ENCODE peak calls at places on chromosomes 2 and 18, in five cellular contexts. I is right atrium auricular region, Y is hepatocyte, Z is IMR-90, F is colonic mucosa. O is an unnamed sample.

GRCh38 chr2:164737612-164738081 is 104.0 kb downstream of the COBLL1 start:
- DNase-seq in I (peak; percentile 66), Y (peak; percentile 87), Z (peak; percentile 52), F (peak; percentile 64), O (peak; percentile 73)

GRCh38 chr18:76686737-76687231 is 135.6 kb upstream of the ZNF236 start:
- DNase-seq in I (peak; percentile 79), Y (peak; percentile 75), Z (peak; percentile 57), F (peak; percentile 43), O (no peak)

GRCh38 chr18:23868341-23868740 is 146.2 kb upstream of the TTC39C start:
- DNase-seq in I (no peak), Y (no peak), Z (no peak), F (no peak), O (no peak)

GRCh38 chr2:46855805-46856204 is 59.8 kb downstream of the MCFD2 start:
- DNase-seq in I (no peak), Y (no peak), Z (no peak), F (no peak), O (no peak)

GRCh38 chr18:51275712-51276473 is 78.4 kb upstream of the MEX3C start:
- DNase-seq in I (no peak), Y (peak; percentile 44), Z (peak; percentile 0), F (no peak), O (no peak)

GRCh38 chr2:222714361-222715256 is 43.2 kb downstream of the MOGAT1 start:
- DNase-seq in I (no peak), Y (peak; percentile 37), Z (no peak), F (no peak), O (no peak)

GRCh38 chr18:46448347-46448746 is 208.7 kb downstream of the LOXHD1 start:
- DNase-seq in I (no peak), Y (no peak), Z (no peak), F (no peak), O (no peak)

GRCh38 chr2:176285321-176285720 is 16.1 kb downstream of the MTX2 start:
- DNase-seq in I (no peak), Y (no peak), Z (no peak), F (no peak), O (no peak)

GRCh38 chr2:163471947-163472346 is 263.9 kb downstream of the FIGN start:
- DNase-seq in I (no peak), Y (peak; percentile 12), Z (peak; percentile 3), F (no peak), O (no peak)

GRCh38 chr2:188971316-188971930 is 2.8 kb upstream of the COL3A1 start:
- DNase-seq in I (no peak), Y (no peak), Z (no peak), F (no peak), O (no peak)

GRCh38 chr18:23825978-23826405 is 136.7 kb downstream of the LAMA3 start:
- DNase-seq in I (peak; percentile 87), Y (peak; percentile 62), Z (peak; percentile 70), F (no peak), O (no peak)

GRCh38 chr2:81234711-81235110 is 930.2 kb upstream of the LRRTM1 start:
- DNase-seq in I (no peak), Y (no peak), Z (no peak), F (no peak), O (no peak)

GRCh38 chr18:58562999-58563667 is 65.8 kb downstream of the ALPK2 start:
- DNase-seq in I (no peak), Y (no peak), Z (no peak), F (no peak), O (no peak)

GRCh38 chr2:233061007-233061590 is 957 bp downstream of the INPP5D start:
- DNase-seq in I (no peak), Y (no peak), Z (no peak), F (no peak), O (peak; percentile 55)

GRCh38 chr2:102238039-102238756 is 51.4 kb downstream of the IL1RL2 start:
- DNase-seq in I (no peak), Y (no peak), Z (peak; percentile 83), F (no peak), O (no peak)

GRCh38 chr2:239881561-239882320 is 143.4 kb downstream of the NDUFA10 start:
- DNase-seq in I (peak; percentile 58), Y (peak; percentile 28), Z (no peak), F (peak; percentile 15), O (peak; percentile 51)

GRCh38 chr2:1600191-1601063 is 143.9 kb downstream of the PXDN start:
- DNase-seq in I (peak; percentile 55), Y (no peak), Z (peak; percentile 76), F (no peak), O (peak; percentile 53)

DNA sequence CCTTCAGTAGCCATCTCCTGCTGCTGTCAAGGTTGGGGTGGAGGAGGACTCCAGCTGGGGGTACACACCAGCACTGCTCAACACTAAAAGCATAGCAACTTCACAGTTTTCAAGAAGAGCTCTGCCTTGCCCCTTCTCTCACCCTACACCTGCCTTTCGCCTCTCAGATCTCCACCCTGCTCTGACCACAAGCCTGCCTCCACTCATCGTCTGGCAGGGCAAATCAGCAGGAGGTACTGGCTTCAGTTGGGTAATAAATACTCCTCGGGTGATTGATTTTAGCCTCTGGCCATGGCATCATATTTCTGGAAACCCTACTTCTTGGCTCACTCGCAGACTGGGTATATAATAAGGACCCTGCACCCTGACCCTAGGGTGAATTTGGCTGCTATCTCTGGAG is 3.1 kb upstream of the PRKAG3 start:
- DNase-seq in I (no peak), Y (no peak), Z (no peak), F (no peak), O (no peak)
- H3K4me1 ChIP-seq in I (no peaks in the 10 kb centered on the region), Y (no peaks in the 10 kb centered on the region), Z (no peaks in the 10 kb centered on the region), F (no peaks in the 10 kb centered on the region), O (no peaks in the 10 kb centered on the region)

GRCh38 chr2:236855176-236855865 is 230.4 kb upstream of the COPS8 start:
- DNase-seq in I (no peak), Y (no peak), Z (no peak), F (no peak), O (no peak)

GRCh38 chr2:236857781-236858180 is 227.9 kb upstream of the COPS8 start:
- DNase-seq in I (peak; percentile 32), Y (no peak), Z (no peak), F (no peak), O (no peak)

GRCh38 chr2:236855866-236856855 is 229.5 kb upstream of the COPS8 start:
- DNase-seq in I (peak; percentile 50), Y (no peak), Z (no peak), F (no peak), O (no peak)

GRCh38 chr2:236858661-236859060 is 227.0 kb upstream of the COPS8 start:
- DNase-seq in I (peak; percentile 54), Y (no peak), Z (peak; percentile 4), F (no peak), O (no peak)

GRCh38 chr2:236856856-236857616 is 228.7 kb upstream of the COPS8 start:
- DNase-seq in I (no peak), Y (no peak), Z (no peak), F (no peak), O (no peak)
- H3K36me3 ChIP-seq in I (no peaks in the 10 kb centered on the region), Y (no peaks in the 10 kb centered on the region), Z (no peaks in the 10 kb centered on the region), F (no peaks in the 10 kb centered on the region), O (no peaks in the 10 kb centered on the region)

GRCh38 chr2:159003555-159003954 is 35.1 kb downstream of the TANC1 start:
- DNase-seq in I (no peak), Y (no peak), Z (peak; percentile 35), F (no peak), O (no peak)
- H3K4me1 ChIP-seq in I (no peaks in the 10 kb centered on the region), Y (peaks cover 20% of the 10 kb centered on the region), Z (peaks cover 15% of the 10 kb centered on the region), F (no peaks in the 10 kb centered on the region), O (peaks cover 18% of the 10 kb centered on the region)

GRCh38 chr18:3252843-3253242 is 5.2 kb downstream of the MYL12A start:
- DNase-seq in I (no peak), Y (no peak), Z (no peak), F (no peak), O (no peak)
- H3K36me3 ChIP-seq in I (peaks cover 76% of the 10 kb centered on the region), Y (peaks cover 6% of the 10 kb centered on the region), Z (peaks cover 29% of the 10 kb centered on the region), F (no peaks in the 10 kb centered on the region), O (peaks cover 66% of the 10 kb centered on the region)

DNA sequence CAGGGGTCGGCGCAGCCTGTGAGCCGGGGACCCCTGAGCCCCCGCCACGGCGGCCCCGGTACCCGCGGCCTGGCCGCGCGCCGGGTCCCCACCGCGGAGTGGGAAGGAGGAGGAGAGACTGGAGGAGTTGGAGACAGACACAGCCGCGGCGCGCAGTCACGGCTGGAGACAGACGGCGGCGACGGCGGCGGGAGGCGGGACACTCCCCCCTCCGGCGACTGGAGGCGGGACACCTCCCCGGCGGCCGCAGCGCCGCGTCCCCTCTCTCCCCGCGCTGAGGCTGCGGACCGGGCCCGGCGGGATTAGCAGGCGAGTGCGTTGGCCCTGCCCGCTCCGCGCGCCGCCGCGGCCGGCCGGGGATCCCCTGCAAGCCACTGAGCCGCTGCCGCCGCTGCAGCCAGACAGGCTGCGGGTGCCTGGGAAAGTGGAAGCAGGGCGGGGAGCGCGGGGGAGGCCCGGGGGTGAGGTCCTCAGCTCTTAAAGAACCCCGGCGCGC is 1.0 kb upstream of the LDLRAD4 start:
- DNase-seq in I (peak; percentile 78), Y (peak; percentile 71), Z (peak; percentile 3), F (peak; percentile 62), O (peak; percentile 76)
- H3K4me1 ChIP-seq in I (no peaks in the 10 kb centered on the region), Y (peaks cover 18% of the 10 kb centered on the region), Z (no peaks in the 10 kb centered on the region), F (peaks cover 35% of the 10 kb centered on the region), O (peaks cover 39% of the 10 kb centered on the region)

O was measured in upper lobe of right lung.